ENCODE peak calls at places on chromosomes 1 and 21, in seven cellular contexts. B, R, K, P, T, E and H are unnamed samples.

GRCh38 chr1:70443739-70444138 is 32.7 kb downstream of the CTH start:
- DNase-seq in B (no peak), R (no peak), K (no peak), P (no peak), T (no peak), E (no peak), H (no peak)

GRCh38 chr1:35883681-35884155 is 709 bp downstream of the AGO1 start:
- DNase-seq in B (peak), R (peak), K (peak), P (no peak), T (peak), E (no peak), H (peak)

GRCh38 chr1:224783006-224783651 is 146.3 kb upstream of the DNAH14 start:
- DNase-seq in B (no peak), R (no peak), K (no peak), P (no peak), T (no peak), E (no peak), H (no peak)

GRCh38 chr1:41286992-41287391 is 44.9 kb upstream of the SCMH1 start:
- DNase-seq in B (no peak), R (no peak), K (no peak), P (no peak), T (no peak), E (no peak), H (no peak)

GRCh38 chr1:109969430-109969829 is 15.1 kb upstream of the AHCYL1 start:
- DNase-seq in B (no peak), R (no peak), K (no peak), P (peak), T (no peak), E (peak), H (no peak)

GRCh38 chr1:112501810-112502641 is 6.7 kb upstream of the WNT2B start:
- DNase-seq in B (peak), R (peak), K (peak), P (no peak), T (peak), E (peak), H (peak)

GRCh38 chr1:183568176-183569041 is 21.9 kb downstream of the NCF2 start:
- DNase-seq in B (no peak), R (no peak), K (no peak), P (no peak), T (no peak), E (no peak), H (no peak)

GRCh38 chr1:75345538-75346292 is 211.5 kb downstream of the LHX8 start:
- DNase-seq in B (no peak), R (no peak), K (no peak), P (no peak), T (no peak), E (no peak), H (no peak)

GRCh38 chr1:243831463-243831862 is 18.6 kb downstream of the AKT3 start:
- DNase-seq in B (no peak), R (no peak), K (no peak), P (no peak), T (no peak), E (no peak), H (no peak)

GRCh38 chr1:178538192-178538916 is 25.4 kb downstream of the TEX35 start:
- DNase-seq in B (no peak), R (no peak), K (no peak), P (no peak), T (no peak), E (peak), H (no peak)

GRCh38 chr1:107254306-107254705 is 113.5 kb downstream of the NTNG1 start:
- DNase-seq in B (no peak), R (no peak), K (no peak), P (no peak), T (peak), E (no peak), H (peak)

GRCh38 chr1:174726167-174726879 is 273.4 kb upstream of the CACYBP start:
- DNase-seq in B (no peak), R (no peak), K (no peak), P (no peak), T (no peak), E (peak), H (no peak)

GRCh38 chr1:152801333-152801732 is 4.8 kb downstream of the LCE1D start:
- DNase-seq in B (no peak), R (no peak), K (no peak), P (no peak), T (no peak), E (no peak), H (no peak)

GRCh38 chr1:201059871-201060555 is 36.5 kb upstream of the KIF21B start:
- DNase-seq in B (no peak), R (no peak), K (no peak), P (no peak), T (no peak), E (no peak), H (no peak)

GRCh38 chr1:51558375-51558924 is 39.4 kb upstream of the EPS15 start:
- DNase-seq in B (no peak), R (no peak), K (no peak), P (peak), T (peak), E (peak), H (no peak)

GRCh38 chr1:197521118-197521739 is 253.2 kb downstream of the CRB1 start:
- DNase-seq in B (no peak), R (peak), K (no peak), P (peak), T (no peak), E (peak), H (no peak)

GRCh38 chr1:161973924-161974845 is 49.5 kb downstream of the OLFML2B start:
- DNase-seq in B (no peak), R (no peak), K (peak), P (no peak), T (no peak), E (no peak), H (no peak)

GRCh38 chr1:192729500-192729899 is 79.3 kb upstream of the RGS2 start:
- DNase-seq in B (no peak), R (no peak), K (no peak), P (no peak), T (no peak), E (no peak), H (no peak)

GRCh38 chr1:202159534-202160371 is 649 bp downstream of the PTPN7 start:
- DNase-seq in B (no peak), R (no peak), K (no peak), P (no peak), T (peak), E (no peak), H (no peak)

GRCh38 chr1:30133414-30134055 is 589.9 kb downstream of the MATN1 start:
- DNase-seq in B (no peak), R (no peak), K (no peak), P (no peak), T (no peak), E (no peak), H (no peak)

GRCh38 chr21:14533555-14534400 is 12.3 kb downstream of the SAMSN1 start:
- DNase-seq in B (no peak), R (no peak), K (no peak), P (no peak), T (no peak), E (peak), H (no peak)

GRCh38 chr1:25567710-25568089 is 24.3 kb downstream of the LDLRAP1 start:
- DNase-seq in B (no peak), R (no peak), K (peak), P (no peak), T (no peak), E (no peak), H (no peak)

GRCh38 chr1:115118596-115118995 is 29.3 kb upstream of the TSPAN2 start:
- DNase-seq in B (no peak), R (no peak), K (no peak), P (peak), T (no peak), E (no peak), H (no peak)

GRCh38 chr1:235997049-235997448 is 67.8 kb downstream of the NID1 start:
- DNase-seq in B (no peak), R (no peak), K (no peak), P (no peak), T (no peak), E (no peak), H (no peak)

GRCh38 chr1:145782166-145783099 is 41.5 kb downstream of the RNF115 start:
- DNase-seq in B (no peak), R (no peak), K (no peak), P (peak), T (no peak), E (peak), H (no peak)

GRCh38 chr1:235206533-235207201 is 45.6 kb upstream of the RBM34 start:
- DNase-seq in B (no peak), R (no peak), K (no peak), P (no peak), T (no peak), E (no peak), H (no peak)

GRCh38 chr1:7578206-7578605 is 192.9 kb upstream of the VAMP3 start:
- DNase-seq in B (peak), R (peak), K (no peak), P (no peak), T (no peak), E (no peak), H (no peak)

GRCh38 chr1:174131032-174131638 is 28.2 kb upstream of the RABGAP1L start:
- DNase-seq in B (no peak), R (peak), K (no peak), P (no peak), T (peak), E (no peak), H (no peak)

GRCh38 chr1:190479028-190479427 is 1.4 kb upstream of the BRINP3 start:
- DNase-seq in B (no peak), R (no peak), K (no peak), P (no peak), T (no peak), E (no peak), H (no peak)

GRCh38 chr1:190475394-190476250 is 2.0 kb downstream of the BRINP3 start:
- DNase-seq in B (peak), R (no peak), K (no peak), P (no peak), T (peak), E (no peak), H (peak)

GRCh38 chr1:190478193-190479007 is 736 bp upstream of the BRINP3 start:
- DNase-seq in B (peak), R (no peak), K (no peak), P (no peak), T (peak), E (no peak), H (peak)

GRCh38 chr1:190479537-190479936 is 1.9 kb upstream of the BRINP3 start:
- DNase-seq in B (no peak), R (no peak), K (no peak), P (no peak), T (no peak), E (no peak), H (peak)

DNA sequence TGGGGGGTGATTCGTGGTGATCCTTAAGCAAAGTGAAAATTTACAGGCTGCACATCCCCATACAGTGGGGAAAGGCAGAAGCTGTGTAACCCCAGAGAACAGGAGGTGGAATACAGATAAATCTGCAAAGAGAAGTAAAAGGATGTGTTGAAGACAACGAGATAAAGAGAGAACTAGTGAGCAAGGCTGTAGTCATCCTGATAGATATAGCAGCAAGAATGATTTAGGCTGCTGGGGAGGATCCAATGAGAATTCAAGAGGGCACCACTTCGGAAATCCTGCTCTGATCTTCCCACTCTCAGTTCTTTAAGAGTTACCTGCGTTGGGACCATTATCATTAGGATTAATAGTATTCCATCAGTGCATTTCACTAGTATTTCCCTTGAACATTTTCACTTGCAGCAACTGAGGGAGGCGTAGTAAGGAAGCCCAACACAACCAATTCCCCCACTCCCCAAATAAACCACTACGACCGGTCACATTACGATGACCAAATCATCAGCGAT is at the start of gene BRINP3:
- DNase-seq in B (no peak), R (no peak), K (no peak), P (no peak), T (no peak), E (no peak), H (no peak)
- TF ChIP-seq CTCF in B (no peak), R (no peak), K (no peak), P (no peak), T (no peak), E (no peak), H (no peak)

GRCh38 chr21:44873356-44874239 is at the start of gene PTTG1IP:
- DNase-seq in B (peak), R (peak), K (peak), P (peak), T (peak), E (peak), H (peak)

GRCh38 chr21:44874497-44875331 is 1.2 kb upstream of the PTTG1IP start:
- DNase-seq in B (peak), R (no peak), K (peak), P (no peak), T (no peak), E (no peak), H (peak)

GRCh38 chr21:44876849-44877575 is 3.5 kb upstream of the PTTG1IP start:
- DNase-seq in B (peak), R (no peak), K (no peak), P (no peak), T (no peak), E (no peak), H (no peak)

GRCh38 chr21:44874240-44874496 is 678 bp upstream of the PTTG1IP start:
- DNase-seq in B (no peak), R (no peak), K (no peak), P (no peak), T (no peak), E (no peak), H (no peak)

GRCh38 chr21:44875341-44875740 is 1.9 kb upstream of the PTTG1IP start:
- DNase-seq in B (no peak), R (no peak), K (no peak), P (no peak), T (no peak), E (peak), H (no peak)
- TF ChIP-seq CTCF in B (no peak), R (no peak), K (peak), P (no peak), T (no peak), E (peak), H (no peak)

GRCh38 chr1:6424000-6424565 is 493 bp upstream of the ESPN start:
- DNase-seq in B (no peak), R (no peak), K (no peak), P (no peak), T (no peak), E (no peak), H (no peak)
- TF ChIP-seq CTCF in B (no peak), R (no peak), K (no peak), P (no peak), T (no peak), E (no peak), H (no peak)

GRCh38 chr1:32536764-32537163 is 2.5 kb upstream of the ZBTB8A start:
- DNase-seq in B (no peak), R (no peak), K (no peak), P (no peak), T (no peak), E (no peak), H (no peak)

GRCh38 chr1:32536117-32536516 is 3.1 kb upstream of the ZBTB8A start:
- DNase-seq in B (no peak), R (no peak), K (no peak), P (no peak), T (no peak), E (no peak), H (no peak)

GRCh38 chr1:32538887-32539583 is at the start of gene ZBTB8A:
- DNase-seq in B (peak), R (peak), K (peak), P (peak), T (peak), E (peak), H (peak)

GRCh38 chr1:32533792-32534327 is 5.4 kb upstream of the ZBTB8A start:
- DNase-seq in B (no peak), R (no peak), K (no peak), P (no peak), T (no peak), E (no peak), H (no peak)
- TF ChIP-seq CTCF in B (no peak), R (no peak), K (no peak), P (no peak), T (no peak), E (no peak), H (no peak)

GRCh38 chr1:246018146-246018545 is 488.9 kb downstream of the SMYD3 start:
- DNase-seq in B (no peak), R (no peak), K (no peak), P (no peak), T (no peak), E (no peak), H (no peak)

DNA sequence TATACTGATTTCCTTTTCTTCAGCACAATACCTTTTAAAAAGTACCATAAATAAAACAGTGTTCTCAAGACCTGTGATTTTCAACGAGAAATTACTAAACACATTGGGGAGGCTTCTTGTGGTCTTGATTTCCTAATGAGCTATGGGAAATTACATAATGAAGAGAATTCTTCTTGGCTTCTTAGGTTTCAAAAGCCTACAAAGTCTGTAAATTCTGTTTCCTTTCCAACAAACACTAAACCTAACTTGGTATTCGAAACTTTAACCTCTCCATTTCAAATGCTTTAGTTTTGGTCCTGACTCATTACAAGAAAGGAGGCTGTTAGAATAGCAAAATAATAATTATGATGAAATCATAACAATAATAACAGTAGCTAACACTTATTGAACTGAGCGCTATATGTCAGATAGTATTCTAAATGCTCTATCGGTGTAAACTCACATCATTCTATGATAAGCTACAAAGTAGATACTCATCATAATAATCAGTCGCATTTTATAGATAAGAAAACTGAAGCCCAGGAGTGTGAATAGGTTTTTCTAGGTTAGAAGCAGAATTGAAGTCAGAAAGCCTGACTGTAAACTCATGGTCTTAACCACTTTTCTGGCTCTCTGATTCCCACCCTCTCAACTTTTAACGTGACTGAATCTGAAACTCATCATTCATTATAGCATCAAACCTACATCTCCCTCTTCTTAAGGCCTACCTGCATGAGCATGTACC is 486.7 kb downstream of the SMYD3 start:
- DNase-seq in B (no peak), R (no peak), K (no peak), P (no peak), T (no peak), E (no peak), H (no peak)
- TF ChIP-seq CTCF in B (no peak), R (no peak), K (no peak), P (no peak), T (no peak), E (no peak), H (no peak)

GRCh38 chr1:37859507-37860345 is at the start of gene MTF1:
- DNase-seq in B (peak), R (peak), K (peak), P (peak), T (peak), E (peak), H (peak)

GRCh38 chr1:37860346-37860666 is 914 bp upstream of the MTF1 start:
- DNase-seq in B (no peak), R (no peak), K (no peak), P (no peak), T (no peak), E (no peak), H (no peak)

GRCh38 chr1:37858931-37859506 is 373 bp downstream of the MTF1 start:
- DNase-seq in B (no peak), R (no peak), K (no peak), P (no peak), T (no peak), E (no peak), H (no peak)

GRCh38 chr1:37862330-37862729 is 2.9 kb upstream of the MTF1 start:
- DNase-seq in B (no peak), R (no peak), K (no peak), P (no peak), T (no peak), E (no peak), H (no peak)

DNA sequence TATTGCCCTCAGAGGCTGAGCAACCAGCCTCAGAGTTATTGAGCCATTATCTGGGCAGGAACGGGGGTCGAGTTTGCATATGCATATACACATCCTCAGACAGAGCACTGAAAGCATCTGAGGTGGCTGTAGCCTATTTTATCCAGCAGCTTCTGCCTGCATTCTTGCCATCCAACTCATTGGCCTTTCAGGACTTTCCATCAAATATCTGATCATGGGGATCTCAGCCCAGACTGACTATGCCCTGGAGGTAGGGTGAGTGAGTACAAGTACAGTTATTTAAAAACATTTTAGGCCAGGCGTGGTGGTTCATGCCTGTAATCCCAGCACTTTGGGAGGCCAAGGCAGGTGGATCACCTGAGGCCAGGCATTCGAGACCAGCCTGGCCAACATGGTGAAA is 1.8 kb upstream of the MTF1 start:
- DNase-seq in B (no peak), R (no peak), K (no peak), P (no peak), T (no peak), E (peak), H (no peak)
- TF ChIP-seq CTCF in B (no peak), R (no peak), K (no peak), P (no peak), T (no peak), E (no peak), H (no peak)

GRCh38 chr21:34724857-34725195 is 56.0 kb downstream of the CLIC6 start:
- DNase-seq in B (no peak), R (no peak), K (no peak), P (no peak), T (no peak), E (no peak), H (no peak)

GRCh38 chr21:34728479-34728878 is 59.7 kb downstream of the CLIC6 start:
- DNase-seq in B (no peak), R (no peak), K (no peak), P (no peak), T (no peak), E (no peak), H (no peak)

GRCh38 chr21:34726627-34727337 is 58.0 kb downstream of the CLIC6 start:
- DNase-seq in B (no peak), R (no peak), K (no peak), P (no peak), T (no peak), E (peak), H (no peak)

GRCh38 chr21:34724131-34724856 is 55.5 kb downstream of the CLIC6 start:
- DNase-seq in B (no peak), R (no peak), K (no peak), P (no peak), T (no peak), E (no peak), H (no peak)

DNA sequence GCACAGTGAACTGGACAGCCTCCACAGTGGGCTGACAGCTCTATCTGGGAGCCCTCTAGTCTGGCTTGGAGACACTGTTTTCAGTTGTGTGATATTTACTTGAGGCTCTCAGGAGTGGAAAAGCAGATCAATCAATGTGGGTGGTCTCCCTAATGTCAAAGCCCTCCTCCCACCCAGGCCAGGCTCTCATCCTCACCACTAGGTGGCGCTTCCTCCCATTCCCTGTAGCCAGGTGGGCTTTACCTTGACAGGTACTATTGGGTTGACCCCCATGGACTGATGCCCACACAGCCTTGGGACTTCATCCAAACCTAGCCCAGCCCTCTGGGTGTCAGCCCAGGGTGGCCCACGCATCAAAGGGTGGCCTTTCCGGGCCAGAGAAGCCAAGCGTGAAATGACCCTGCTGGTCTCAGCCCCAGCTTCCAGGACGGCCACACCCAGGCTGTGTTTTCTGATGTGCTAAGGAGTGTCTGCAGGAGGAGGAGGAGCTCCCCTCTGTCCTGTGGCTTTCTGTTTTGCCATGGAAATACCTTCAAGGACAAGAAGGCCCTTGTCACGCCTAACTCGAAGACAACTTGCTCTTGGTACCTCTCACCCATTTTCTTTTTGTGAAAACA is 54.0 kb downstream of the CLIC6 start:
- DNase-seq in B (no peak), R (peak), K (no peak), P (no peak), T (peak), E (no peak), H (no peak)
- TF ChIP-seq CTCF in B (peak), R (peak), K (no peak), P (peak), T (peak), E (peak), H (peak)